ENCODE peak calls at places on chromosomes 12 and 14, in four cellular contexts. N is H1, V is GM12878, I is K562. R is an unnamed sample.

GRCh38 chr12:43776498-43776897 is 17.7 kb downstream of the IRAK4 start:
- DNase-seq in N (no peak), V (no peak), I (peak; percentile 39), R (peak; percentile 44)

GRCh38 chr12:19981944-19982343 is 386.4 kb upstream of the PDE3A start:
- DNase-seq in N (no peak), V (no peak), I (no peak), R (no peak)

GRCh38 chr12:7731499-7731898 is 15.7 kb downstream of the CLEC4C start:
- DNase-seq in N (no peak), V (no peak), I (no peak), R (no peak)

GRCh38 chr14:86575141-86575540 is 1045.2 kb downstream of the FLRT2 start:
- DNase-seq in N (no peak), V (no peak), I (no peak), R (no peak)

GRCh38 chr14:93019367-93019843 is 96.3 kb downstream of the ITPK1 start:
- DNase-seq in N (no peak), V (no peak), I (no peak), R (peak; percentile 63)

GRCh38 chr12:25051583-25052190 is 102.8 kb upstream of the BCAT1 start:
- DNase-seq in N (no peak), V (peak; percentile 84), I (peak; percentile 18), R (no peak)

GRCh38 chr12:129827102-129827873 is 76.5 kb downstream of the TMEM132D start:
- DNase-seq in N (no peak), V (no peak), I (no peak), R (no peak)

GRCh38 chr14:35533357-35534129 is 421 bp upstream of the INSM2 start:
- DNase-seq in N (no peak), V (no peak), I (peak; percentile 66), R (peak; percentile 70)

GRCh38 chr12:104609083-104609844 is 152.5 kb downstream of the CHST11 start:
- DNase-seq in N (no peak), V (no peak), I (no peak), R (no peak)

GRCh38 chr14:77763316-77763715 is 2.4 kb upstream of the SNW1 start:
- DNase-seq in N (no peak), V (no peak), I (no peak), R (no peak)

GRCh38 chr14:91681893-91682563 is 49.9 kb downstream of the CATSPERB start:
- DNase-seq in N (no peak), V (no peak), I (no peak), R (no peak)

GRCh38 chr12:47768323-47768811 is 4.7 kb upstream of the SLC48A1 start:
- DNase-seq in N (no peak), V (no peak), I (peak; percentile 25), R (peak; percentile 86)

GRCh38 chr14:50260511-50260910 is 29.1 kb upstream of the SOS2 start:
- DNase-seq in N (no peak), V (no peak), I (peak; percentile 29), R (peak; percentile 23)

GRCh38 chr12:64618953-64619590 is 8.8 kb downstream of the RASSF3 start:
- DNase-seq in N (no peak), V (peak; percentile 77), I (peak; percentile 76), R (no peak)

GRCh38 chr14:61174395-61175386 is 106.4 kb downstream of the TMEM30B start:
- DNase-seq in N (no peak), V (no peak), I (no peak), R (no peak)

GRCh38 chr14:58617619-58618018 is 20.1 kb upstream of the DACT1 start:
- DNase-seq in N (no peak), V (no peak), I (no peak), R (no peak)

GRCh38 chr12:76880156-76881023 is 1.6 kb upstream of the CSRP2 start:
- DNase-seq in N (no peak), V (no peak), I (no peak), R (peak; percentile 21)

GRCh38 chr12:85531345-85531744 is 251.3 kb downstream of the ALX1 start:
- DNase-seq in N (no peak), V (peak; percentile 43), I (no peak), R (no peak)

GRCh38 chr14:104819361-104819771 is 18.5 kb downstream of the ZBTB42 start:
- DNase-seq in N (no peak), V (no peak), I (no peak), R (no peak)

GRCh38 chr12:78418919-78419318 is 445.7 kb upstream of the SYT1 start:
- DNase-seq in N (no peak), V (no peak), I (no peak), R (no peak)

GRCh38 chr12:69388371-69388770 is 28.8 kb downstream of the YEATS4 start:
- DNase-seq in N (no peak), V (no peak), I (peak; percentile 15), R (peak; percentile 43)

GRCh38 chr12:5524769-5525436 is 93.0 kb downstream of the NTF3 start:
- DNase-seq in N (no peak), V (no peak), I (no peak), R (no peak)

GRCh38 chr14:104891664-104892500 is 26.8 kb downstream of the CEP170B start:
- DNase-seq in N (no peak), V (no peak), I (no peak), R (no peak)

GRCh38 chr14:89635615-89636014 is 218.6 kb upstream of the FOXN3 start:
- DNase-seq in N (no peak), V (no peak), I (no peak), R (no peak)

GRCh38 chr14:73809386-73809785 is 42.2 kb upstream of the PTGR2 start:
- DNase-seq in N (no peak), V (no peak), I (no peak), R (no peak)

GRCh38 chr12:71441836-71442566 is 2.4 kb downstream of the LGR5 start:
- DNase-seq in N (no peak), V (no peak), I (no peak), R (no peak)

GRCh38 chr12:12776261-12776660 is 9.2 kb upstream of the APOLD1 start:
- DNase-seq in N (no peak), V (no peak), I (no peak), R (peak; percentile 13)

GRCh38 chr12:100199347-100200136 is 1.1 kb upstream of the ACTR6 start:
- DNase-seq in N (peak; percentile 23), V (no peak), I (peak; percentile 82), R (peak; percentile 73)

GRCh38 chr12:121451931-121452330 is 52.0 kb downstream of the RNF34 start:
- DNase-seq in N (no peak), V (no peak), I (no peak), R (no peak)

GRCh38 chr14:28773917-28774691 is 7.5 kb downstream of the FOXG1 start:
- DNase-seq in N (no peak), V (no peak), I (peak; percentile 43), R (no peak)

GRCh38 chr12:132354211-132354981 is 25.0 kb upstream of the GALNT9 start:
- DNase-seq in N (no peak), V (no peak), I (no peak), R (no peak)

GRCh38 chr14:39267592-39268112 is 33.9 kb downstream of the MIA2 start:
- DNase-seq in N (no peak), V (no peak), I (no peak), R (peak; percentile 45)

GRCh38 chr12:54526800-54527630 is 22.4 kb upstream of the PDE1B start:
- DNase-seq in N (peak; percentile 78), V (no peak), I (peak; percentile 76), R (peak; percentile 23)

GRCh38 chr14:59529189-59529588 is 44.9 kb downstream of the JKAMP start:
- DNase-seq in N (no peak), V (no peak), I (no peak), R (no peak)

GRCh38 chr14:87407344-87407743 is 585.6 kb downstream of the GALC start:
- DNase-seq in N (no peak), V (no peak), I (no peak), R (no peak)

GRCh38 chr14:88241810-88242209 is 81.3 kb downstream of the KCNK10 start:
- DNase-seq in N (no peak), V (no peak), I (no peak), R (no peak)

GRCh38 chr14:23013056-23014054 is 3.4 kb upstream of the C14orf93 start:
- DNase-seq in N (no peak), V (no peak), I (peak; percentile 29), R (no peak)

GRCh38 chr12:67910360-67911292 is 78.6 kb upstream of the IFNG-AS1 start:
- DNase-seq in N (no peak), V (no peak), I (no peak), R (no peak)

GRCh38 chr14:95876769-95877490 is at the start of gene TUNAR:
- DNase-seq in N (no peak), V (no peak), I (no peak), R (no peak)
- TF ChIP-seq EZH2 in N (no peak), V (no peak), I (no peak), R (no peak)

GRCh38 chr12:57868870-57869609 is 22.5 kb upstream of the CTDSP2 start:
- DNase-seq in N (no peak), V (no peak), I (no peak), R (no peak)
- TF ChIP-seq POLR2AphosphoS5 in N (no peak), V (no peak), I (no peak), R (no peak)

DNA sequence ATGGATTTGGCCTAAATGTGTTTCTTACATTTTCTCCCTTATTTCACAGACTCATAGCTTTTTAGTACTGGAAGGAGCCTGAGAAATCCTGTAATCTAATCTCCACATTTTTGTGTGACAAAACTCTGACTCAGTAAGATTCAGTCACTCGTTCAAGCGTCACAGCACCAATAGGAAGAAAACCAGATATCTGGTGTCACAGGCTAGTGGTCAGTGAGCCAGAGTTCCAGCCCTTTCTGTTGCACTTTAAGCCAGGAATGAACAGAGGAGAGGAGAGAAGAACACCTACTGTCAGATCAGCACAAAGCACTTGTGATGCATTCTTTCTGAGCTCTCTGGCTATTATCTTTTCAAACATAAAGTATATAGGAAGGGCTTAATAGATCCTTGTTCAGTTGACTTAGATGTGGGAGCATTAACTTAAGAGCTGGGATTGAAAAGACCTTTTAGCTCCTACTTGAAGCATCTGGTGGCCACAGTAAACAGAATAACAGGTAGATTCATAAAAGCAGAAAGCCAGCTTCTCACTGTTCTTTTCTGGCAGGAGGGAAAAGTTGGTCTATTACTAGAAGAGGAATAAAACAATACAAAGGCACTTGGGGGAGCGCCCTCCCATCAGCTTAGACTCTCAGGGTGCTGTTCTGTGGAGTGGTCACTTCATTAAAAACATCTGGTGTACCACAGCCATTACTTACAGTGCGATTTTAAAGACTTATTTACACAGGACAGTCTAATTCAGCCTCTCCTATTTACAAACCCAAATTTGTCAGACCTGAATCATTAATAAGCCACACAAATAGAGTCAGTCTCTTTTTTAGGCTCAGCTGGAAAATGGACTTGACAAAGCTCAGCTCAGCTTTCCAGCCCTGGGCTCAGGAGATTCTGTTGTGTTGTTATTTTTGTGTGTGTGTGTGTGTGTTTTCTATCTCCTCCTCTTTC is 12.2 kb upstream of the NID2 start:
- DNase-seq in N (no peak), V (no peak), I (no peak), R (peak; percentile 23)
- TF ChIP-seq ATF2 in N (no peak), V (no peak), I (no peak), R (no peak)

DNA sequence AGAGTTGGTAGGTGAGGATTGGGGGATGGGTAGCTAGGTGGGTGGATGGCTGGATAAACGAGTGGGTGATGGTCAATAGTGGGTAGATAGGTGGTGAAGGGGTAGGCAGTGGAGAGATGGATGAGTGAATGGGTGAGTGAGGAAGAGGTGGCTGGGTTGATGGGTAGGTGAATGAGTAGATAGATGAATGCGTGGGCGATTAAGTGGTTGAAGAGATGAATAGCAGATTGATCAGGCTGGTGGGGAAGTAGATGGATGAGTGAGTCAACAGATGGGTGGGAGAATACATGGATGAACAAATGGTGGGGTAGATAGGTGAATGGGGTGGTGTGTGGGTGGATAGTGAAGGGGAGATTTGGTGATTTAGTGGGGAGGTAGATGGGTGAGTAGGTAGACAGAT is 51.1 kb downstream of the SYNE3 start:
- DNase-seq in N (no peak), V (no peak), I (no peak), R (no peak)
- TF ChIP-seq EZH2 in N (no peak), V (no peak), I (no peak), R (no peak)

R was measured in HepG2.